ENCODE peak calls at places on chromosomes 3 and 15, in five cellular contexts. P is tibial nerve, M is H54, N is spleen, K is adrenal gland. Y is an unnamed sample.

GRCh38 chr15:87355946-87356345 is 900.6 kb downstream of the NTRK3 start:
- DNase-seq in P (no peak), M (no peak), N (no peak), K (no peak), Y (no peak)

GRCh38 chr3:71254251-71254650 is 329.3 kb downstream of the FOXP1 start:
- DNase-seq in M (no peak), P (no peak), N (no peak), K (no peak), Y (peak; percentile 55)

GRCh38 chr15:100114526-100114925 is 227.2 kb downstream of the ADAMTS17 start:
- DNase-seq in P (peak; percentile 36), N (peak; percentile 33), M (no peak), K (peak; percentile 33), Y (no peak)

GRCh38 chr3:122964844-122965243 is 62.7 kb downstream of the SEMA5B start:
- DNase-seq in K (no peak), P (no peak), N (no peak), M (no peak), Y (no peak)

GRCh38 chr3:104673981-104674380 is 692.7 kb upstream of the ALCAM start:
- DNase-seq in M (no peak), K (no peak), N (no peak), P (no peak), Y (no peak)

GRCh38 chr3:149615731-149616221 is 42.0 kb downstream of the WWTR1 start:
- DNase-seq in M (no peak), P (no peak), N (no peak), K (no peak), Y (no peak)

GRCh38 chr3:177574232-177574856 is 377.1 kb upstream of the TBL1XR1 start:
- DNase-seq in M (no peak), P (no peak), N (no peak), K (no peak), Y (peak; percentile 61)

GRCh38 chr15:85430406-85431204 is 50.2 kb downstream of the AKAP13 start:
- DNase-seq in M (no peak), N (no peak), P (no peak), K (no peak), Y (no peak)

GRCh38 chr3:45100998-45101407 is 45.2 kb downstream of the CDCP1 start:
- DNase-seq in N (no peak), M (no peak), K (no peak), P (no peak), Y (no peak)

GRCh38 chr3:124714218-124714853 is 15.9 kb upstream of the UMPS start:
- DNase-seq in N (no peak), M (no peak), P (no peak), K (no peak), Y (no peak)

GRCh38 chr15:29141206-29141907 is 128.3 kb downstream of the NSMCE3 start:
- DNase-seq in M (no peak), N (no peak), P (no peak), K (no peak), Y (peak; percentile 11)

GRCh38 chr15:82943176-82943575 is 9.3 kb downstream of the HOMER2 start:
- DNase-seq in P (no peak), K (no peak), N (peak; percentile 9), M (no peak), Y (no peak)

GRCh38 chr3:23209747-23210495 is 6.8 kb downstream of the UBE2E2 start:
- DNase-seq in P (no peak), K (no peak), M (no peak), N (no peak), Y (no peak)

GRCh38 chr15:27768731-27769510 is 330.2 kb downstream of the OCA2 start:
- DNase-seq in M (no peak), K (no peak), N (no peak), P (no peak), Y (no peak)

GRCh38 chr15:72179950-72180581 is 17.5 kb downstream of the GRAMD2A start:
- DNase-seq in M (no peak), P (no peak), N (peak; percentile 47), K (no peak), Y (no peak)

GRCh38 chr3:124962403-124962940 is 27.9 kb upstream of the MUC13 start:
- DNase-seq in K (no peak), N (no peak), P (no peak), M (no peak), Y (no peak)

GRCh38 chr3:197393711-197394110 is 95.3 kb upstream of the DLG1 start:
- DNase-seq in P (no peak), K (no peak), M (no peak), N (peak; percentile 29), Y (no peak)

GRCh38 chr3:195003006-195003892 is 267.7 kb downstream of the XXYLT1 start:
- DNase-seq in K (peak; percentile 33), N (no peak), P (peak; percentile 68), M (no peak), Y (no peak)

GRCh38 chr3:105800320-105800719 is 68.5 kb downstream of the CBLB start:
- DNase-seq in K (no peak), N (no peak), M (no peak), P (no peak), Y (no peak)

GRCh38 chr3:105798381-105798934 is 70.4 kb downstream of the CBLB start:
- DNase-seq in P (no peak), M (no peak), K (no peak), N (no peak), Y (no peak)

GRCh38 chr3:105805402-105805801 is 63.4 kb downstream of the CBLB start:
- DNase-seq in P (no peak), K (no peak), M (no peak), N (no peak), Y (no peak)

GRCh38 chr3:105801397-105801796 is 67.4 kb downstream of the CBLB start:
- DNase-seq in M (no peak), N (no peak), K (no peak), P (no peak), Y (no peak)

GRCh38 chr3:105802073-105802706 is 66.6 kb downstream of the CBLB start:
- DNase-seq in K (no peak), N (no peak), P (no peak), M (no peak), Y (no peak)
- TF ChIP-seq POLR2A in K (no peak), N (no peak), P (no peak), M (no peak), Y (no peak)

GRCh38 chr15:90659481-90659880 is 57.7 kb upstream of the BLM start:
- DNase-seq in M (no peak), K (no peak), P (no peak), N (no peak), Y (no peak)

GRCh38 chr15:90665288-90666134 is 51.6 kb upstream of the BLM start:
- DNase-seq in K (peak; percentile 74), N (peak; percentile 90), P (peak; percentile 52), M (peak; percentile 51), Y (peak; percentile 48)

GRCh38 chr15:90654233-90655124 is 62.7 kb upstream of the BLM start:
- DNase-seq in M (no peak), K (no peak), N (peak; percentile 81), P (no peak), Y (no peak)

GRCh38 chr15:90664650-90665287 is 52.4 kb upstream of the BLM start:
- DNase-seq in P (peak; percentile 50), M (no peak), N (peak; percentile 84), K (no peak), Y (no peak)

DNA sequence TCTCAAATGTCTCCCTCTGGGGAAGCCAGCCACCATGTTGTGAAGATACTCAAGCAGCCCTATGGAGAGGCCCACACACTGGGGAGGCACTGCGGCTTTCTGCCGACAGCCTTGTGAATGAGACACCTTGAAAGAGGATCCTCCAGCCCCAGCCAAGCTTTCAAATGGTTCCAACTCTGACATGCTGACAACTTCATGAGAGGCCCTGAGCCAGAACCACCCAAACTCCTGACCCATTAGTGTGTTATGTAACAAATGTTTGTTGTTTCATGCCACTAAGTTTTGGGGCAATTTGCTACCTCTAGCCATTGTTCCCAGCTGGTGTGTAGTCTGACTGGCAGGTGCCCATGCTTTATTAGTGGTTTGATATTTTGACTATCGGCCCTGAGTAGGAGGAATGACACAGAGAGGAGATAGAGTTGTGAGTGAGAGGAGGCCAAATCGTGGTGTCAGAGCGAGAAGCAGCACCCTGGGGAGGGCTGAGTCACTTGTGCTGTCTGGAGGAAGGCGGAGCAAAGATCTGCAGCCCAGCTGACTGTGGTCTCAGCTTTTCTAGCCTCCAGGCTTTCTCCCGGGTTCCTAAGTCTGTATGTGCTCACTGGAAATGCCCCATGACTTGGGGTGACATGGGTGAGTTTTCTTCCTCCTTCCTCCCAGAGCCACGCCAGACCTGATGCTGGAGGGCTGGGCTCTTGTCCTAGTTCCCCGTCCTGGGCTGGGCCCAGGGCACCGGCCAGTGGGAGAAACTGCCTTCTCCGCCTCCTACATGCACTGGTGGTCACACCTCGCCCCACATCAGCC is 56.8 kb upstream of the BLM start:
- DNase-seq in M (peak; percentile 89), K (peak; percentile 83), N (peak; percentile 85), P (peak; percentile 87), Y (peak; percentile 43)
- TF ChIP-seq POLR2A in M (no peak), K (peak; percentile 55), N (no peak), P (peak; percentile 32), Y (no peak)

GRCh38 chr15:41331833-41332787 is at the start of gene OIP5:
- DNase-seq in K (peak; percentile 99), P (peak; percentile 95), N (peak; percentile 99), M (peak; percentile 96), Y (peak; percentile 99)
- TF ChIP-seq POLR2A in K (no peak), P (no peak), N (no peak), M (peak; percentile 98), Y (no peak)

GRCh38 chr3:171810278-171811058 is at the start of gene PLD1:
- DNase-seq in N (peak; percentile 91), P (peak; percentile 71), M (peak; percentile 67), K (peak; percentile 88), Y (peak; percentile 89)
- TF ChIP-seq POLR2A in N (no peak), P (peak; percentile 45), M (no peak), K (peak; percentile 77), Y (no peak)

Y was measured in stomach.